ENCODE peak calls at places on chromosomes 13 and 19, in four cellular contexts. V is WTC11, N is HepG2, G is K562. H is an unnamed sample.

GRCh38 chr19:45049073-45049736 is 10.4 kb downstream of the CLASRP start:
- DNase-seq in V (no peak), N (no peak), G (no peak), H (no peak)

GRCh38 chr13:52405767-52406494 is at the start of gene THSD1:
- DNase-seq in V (peak), N (no peak), G (no peak), H (peak)

GRCh38 chr19:28406237-28406596 is 806.7 kb downstream of the UQCRFS1 start:
- DNase-seq in V (no peak), N (no peak), G (no peak), H (no peak)

GRCh38 chr19:38253788-38254187 is 2.4 kb downstream of the PPP1R14A start:
- DNase-seq in V (no peak), N (no peak), G (no peak), H (no peak)

GRCh38 chr13:61777281-61777680 is 361.6 kb upstream of the PCDH20 start:
- DNase-seq in V (no peak), N (no peak), G (no peak), H (no peak)

GRCh38 chr19:18167975-18168645 is 5.5 kb upstream of the IFI30 start:
- DNase-seq in V (peak), N (no peak), G (peak), H (peak)

GRCh38 chr19:41811036-41811435 is 14.6 kb downstream of the CEACAM3 start:
- DNase-seq in V (no peak), N (no peak), G (no peak), H (no peak)

GRCh38 chr13:49669735-49670309 is 21.5 kb downstream of the EBPL start:
- DNase-seq in V (peak), N (peak), G (peak), H (peak)

GRCh38 chr13:20713014-20713376 is 9.5 kb downstream of the IL17D start:
- DNase-seq in V (no peak), N (no peak), G (no peak), H (no peak)

GRCh38 chr19:43124360-43124759 is 41.9 kb upstream of the PSG2 start:
- DNase-seq in V (no peak), N (no peak), G (peak), H (peak)

GRCh38 chr13:20127563-20128458 is 33.0 kb downstream of the GJA3 start:
- DNase-seq in V (peak), N (peak), G (no peak), H (peak)

GRCh38 chr13:77298403-77298802 is 28.5 kb downstream of the MYCBP2 start:
- DNase-seq in V (no peak), N (no peak), G (no peak), H (no peak)

GRCh38 chr19:56838930-56839664 is 1.4 kb downstream of the PEG3 start:
- DNase-seq in V (no peak), N (peak), G (no peak), H (no peak)

GRCh38 chr13:74047925-74048324 is 86.3 kb downstream of the KLF12 start:
- DNase-seq in V (no peak), N (no peak), G (no peak), H (no peak)

GRCh38 chr19:33298146-33298911 is 4.0 kb downstream of the CEBPA start:
- DNase-seq in V (no peak), N (no peak), G (no peak), H (no peak)

GRCh38 chr19:4391701-4392543 is 8.4 kb downstream of the SH3GL1 start:
- DNase-seq in V (no peak), N (peak), G (no peak), H (no peak)

GRCh38 chr13:106036870-106037269 is 498.6 kb downstream of the EFNB2 start:
- DNase-seq in V (peak), N (no peak), G (no peak), H (no peak)

GRCh38 chr19:30144242-30144758 is 202.3 kb downstream of the URI1 start:
- DNase-seq in V (no peak), N (no peak), G (no peak), H (no peak)

GRCh38 chr13:112183544-112184145 is 116.7 kb downstream of the SOX1 start:
- DNase-seq in V (no peak), N (no peak), G (no peak), H (no peak)

GRCh38 chr19:47256688-47257410 is 524 bp downstream of the CCDC9 start:
- DNase-seq in V (peak), N (peak), G (peak), H (peak)

GRCh38 chr13:55553736-55554135 is 1587.0 kb upstream of the PRR20A start:
- DNase-seq in V (no peak), N (no peak), G (no peak), H (no peak)

GRCh38 chr19:7705387-7706187 is 3.7 kb upstream of the FCER2 start:
- DNase-seq in V (no peak), N (no peak), G (no peak), H (no peak)

GRCh38 chr19:7701049-7701653 is 780 bp downstream of the FCER2 start:
- DNase-seq in V (no peak), N (no peak), G (no peak), H (no peak)

GRCh38 chr19:7704280-7705060 is 2.5 kb upstream of the FCER2 start:
- DNase-seq in V (no peak), N (no peak), G (no peak), H (no peak)

GRCh38 chr19:7701654-7702457 is at the start of gene FCER2:
- DNase-seq in V (no peak), N (peak), G (no peak), H (no peak)

GRCh38 chr19:7703332-7703731 is 1.4 kb upstream of the FCER2 start:
- DNase-seq in V (no peak), N (no peak), G (no peak), H (no peak)
- TF ChIP-seq ELF4 in V (no peak), N (no peak), G (no peak), H (no peak)

GRCh38 chr13:93227280-93227905 is 786 bp downstream of the GPC6 start:
- DNase-seq in V (peak), N (peak), G (peak), H (peak)
- TF ChIP-seq ELF4 in V (no peak), N (no peak), G (no peak), H (no peak)

DNA sequence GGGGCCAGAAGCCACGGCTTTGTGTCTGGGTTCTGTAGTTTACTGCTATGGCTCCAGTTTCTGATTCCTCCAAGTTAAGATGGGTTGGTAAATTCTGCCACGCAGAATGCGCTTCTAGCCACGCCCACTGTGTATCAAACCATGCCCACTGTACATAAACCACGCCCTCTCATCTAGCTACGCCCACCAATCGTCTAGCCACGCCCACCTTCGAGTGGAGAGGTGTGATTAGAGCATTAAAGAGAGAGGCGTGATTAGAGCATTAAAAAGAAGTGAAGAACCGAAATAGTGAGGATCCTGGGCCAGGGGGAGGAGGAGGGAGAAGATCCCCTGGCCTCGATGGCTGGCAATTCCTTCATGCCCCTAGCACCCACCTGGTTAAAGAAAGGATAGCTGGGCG is 43.7 kb upstream of the ADGRE5 start:
- DNase-seq in V (peak), N (no peak), G (peak), H (peak)
- TF ChIP-seq ELF4 in V (no peak), N (no peak), G (no peak), H (no peak)

GRCh38 chr19:1474765-1475351 is 4.2 kb downstream of the C19orf25 start:
- DNase-seq in V (no peak), N (no peak), G (no peak), H (no peak)
- TF ChIP-seq ELF4 in V (no peak), N (no peak), G (no peak), H (no peak)

DNA sequence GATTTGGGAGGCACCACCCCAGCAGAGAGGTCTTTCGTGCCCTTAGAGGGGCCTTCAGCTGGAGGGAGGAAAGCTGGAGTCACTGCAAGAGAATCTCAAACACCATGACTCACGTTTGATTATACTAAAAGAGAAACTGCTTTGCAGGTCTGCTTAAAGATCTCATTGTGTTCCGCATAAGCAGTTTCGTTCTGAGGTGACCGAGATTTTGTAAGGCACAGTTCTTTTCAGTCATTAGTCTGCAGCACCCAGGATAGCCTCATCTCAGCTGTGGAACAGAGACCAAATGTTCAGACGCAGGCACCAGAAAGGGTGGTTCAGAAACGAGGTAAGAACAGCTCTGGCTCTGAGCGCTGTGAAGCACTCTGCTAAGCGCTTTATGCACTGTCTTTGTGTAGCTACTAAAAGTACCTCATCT is 71.2 kb upstream of the GTF3A start:
- DNase-seq in V (no peak), N (peak), G (no peak), H (no peak)
- TF ChIP-seq ELF4 in V (no peak), N (no peak), G (no peak), H (no peak)

DNA sequence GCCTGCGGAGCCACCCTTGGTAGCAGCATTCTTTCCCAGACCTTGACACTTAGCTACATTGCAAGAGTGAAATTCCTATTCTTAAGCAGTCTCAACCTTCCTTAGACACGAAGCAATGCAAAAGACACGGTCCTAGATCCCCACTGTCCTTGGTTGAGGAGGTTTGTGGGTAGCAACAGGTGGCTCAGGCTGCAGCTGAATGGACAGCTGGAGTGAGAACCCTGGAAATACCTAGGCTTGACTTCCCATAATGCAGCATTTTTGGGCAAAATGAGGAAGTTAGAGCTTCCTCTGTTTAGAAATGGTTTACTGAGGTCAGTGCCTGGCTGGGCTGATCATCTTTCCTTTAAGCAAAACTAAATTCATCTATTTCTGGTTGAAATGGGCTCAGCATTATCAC is 296.6 kb downstream of the RFC3 start:
- DNase-seq in V (no peak), N (no peak), G (no peak), H (no peak)
- TF ChIP-seq ELF4 in V (no peak), N (no peak), G (no peak), H (no peak)

GRCh38 chr19:1783874-1784273 is 28.2 kb downstream of the ATP8B3 start:
- DNase-seq in V (no peak), N (no peak), G (no peak), H (no peak)
- TF ChIP-seq ELF4 in V (no peak), N (no peak), G (no peak), H (no peak)

H was measured in HEK293T.